ENCODE peak calls at places on chromosomes 2 and 18, in seven cellular contexts. Y is mesendoderm, S is neuronal stem cell, U is H9, M is H1, X is mesenchymal stem cell, Q is trophoblast cell. A is an unnamed sample.

GRCh38 chr2:471560-471959 is 183.7 kb upstream of the ALKAL2 start:
- DNase-seq in Y (no peak), S (no peak), U (no peak), M (no peak), X (no peak), Q (no peak), A (no peak)

GRCh38 chr2:83665894-83666293 is 793.2 kb downstream of the SUCLG1 start:
- DNase-seq in Y (no peak), S (no peak), U (no peak), M (no peak), X (peak), Q (peak), A (peak)

GRCh38 chr2:231167745-231168459 is 30.5 kb upstream of the ARMC9 start:
- DNase-seq in Y (no peak), S (no peak), U (no peak), M (no peak), X (no peak), Q (peak), A (peak)

GRCh38 chr2:204892506-204893255 is 347.4 kb downstream of the PARD3B start:
- DNase-seq in Y (no peak), S (no peak), U (no peak), M (no peak), X (peak), Q (no peak), A (peak)

GRCh38 chr2:2325538-2325937 is 5.5 kb downstream of the MYT1L start:
- DNase-seq in Y (no peak), S (no peak), U (no peak), M (no peak), X (no peak), Q (no peak), A (no peak)

GRCh38 chr2:222919841-222920609 is 59.2 kb downstream of the ACSL3 start:
- DNase-seq in Y (peak), S (no peak), U (no peak), M (no peak), X (peak), Q (no peak), A (peak)

GRCh38 chr2:14960686-14961324 is 328.3 kb downstream of the LRATD1 start:
- DNase-seq in Y (peak), S (no peak), U (no peak), M (no peak), X (no peak), Q (no peak), A (no peak)

GRCh38 chr2:194765723-194766122 is 891.3 kb upstream of the SLC39A10 start:
- DNase-seq in Y (no peak), S (no peak), U (no peak), M (no peak), X (no peak), Q (no peak), A (no peak)

DNA sequence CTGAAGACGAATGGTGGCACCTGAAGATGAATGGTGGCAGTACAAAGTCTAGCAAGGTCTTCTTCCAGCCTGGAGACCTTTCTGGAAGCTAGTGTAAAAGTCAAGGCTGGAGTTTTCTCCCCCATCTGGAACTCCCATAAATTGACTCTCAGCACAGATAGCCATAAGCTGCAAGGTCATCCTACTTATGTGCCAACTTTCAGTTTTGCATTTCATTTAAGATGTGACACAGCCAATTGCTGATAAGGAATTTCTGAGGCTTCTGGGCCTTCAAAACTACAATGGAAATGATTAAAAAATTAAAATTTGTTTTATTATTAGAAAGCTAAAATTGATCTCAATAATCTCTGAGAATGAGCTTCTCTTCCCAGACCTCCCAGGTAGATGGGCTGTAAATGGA is 10.2 kb downstream of the XDH start:
- DNase-seq in Y (no peak), S (no peak), U (no peak), M (no peak), X (no peak), Q (no peak), A (peak)
- H3K23ac ChIP-seq in Y (no peak), S (no peak), U (no peak), M (no peak), X (no peak), Q (no peak), A (no peak)

GRCh38 chr2:229163893-229164292 is 107.2 kb downstream of the PID1 start:
- DNase-seq in Y (no peak), S (no peak), U (no peak), M (no peak), X (no peak), Q (no peak), A (no peak)

GRCh38 chr2:229169751-229170150 is 101.3 kb downstream of the PID1 start:
- DNase-seq in Y (no peak), S (no peak), U (no peak), M (no peak), X (peak), Q (no peak), A (no peak)

GRCh38 chr2:229160180-229160579 is 110.9 kb downstream of the PID1 start:
- DNase-seq in Y (no peak), S (no peak), U (no peak), M (no peak), X (no peak), Q (peak), A (no peak)

GRCh38 chr2:229160984-229161383 is 110.1 kb downstream of the PID1 start:
- DNase-seq in Y (no peak), S (no peak), U (no peak), M (no peak), X (no peak), Q (no peak), A (no peak)

GRCh38 chr2:229164545-229165249 is 106.4 kb downstream of the PID1 start:
- DNase-seq in Y (peak), S (no peak), U (no peak), M (no peak), X (peak), Q (no peak), A (peak)
- H3K23ac ChIP-seq in Y (no peak), S (no peak), U (no peak), M (no peak), X (no peak), Q (no peak), A (no peak)

GRCh38 chr18:73509460-73509859 is 638.2 kb downstream of the FBXO15 start:
- DNase-seq in Y (no peak), S (no peak), U (no peak), M (no peak), X (no peak), Q (no peak), A (peak)
- H3K23ac ChIP-seq in Y (no peak), S (no peak), U (no peak), M (no peak), X (no peak), Q (no peak), A (no peak)

DNA sequence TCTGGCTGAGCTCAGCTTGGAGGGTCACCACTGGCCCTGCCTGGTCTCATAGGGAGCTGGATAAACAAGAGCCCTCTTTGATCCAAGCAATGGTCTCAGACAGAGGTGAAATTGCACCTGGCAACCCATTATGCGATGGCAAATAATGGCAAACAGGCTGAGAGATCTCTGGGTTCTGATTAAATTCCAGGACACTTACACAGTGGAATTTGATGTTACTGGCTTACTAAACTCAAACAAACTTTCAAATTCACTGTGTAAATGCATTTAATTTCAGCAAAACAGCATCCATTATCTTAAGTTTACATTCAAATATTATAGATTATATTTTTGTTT is 19.5 kb upstream of the STAT4 start:
- DNase-seq in Y (peak), S (no peak), U (no peak), M (no peak), X (no peak), Q (peak), A (no peak)
- H3K23ac ChIP-seq in Y (peak), S (no peak), U (no peak), M (no peak), X (no peak), Q (no peak), A (peak)

GRCh38 chr2:64708834-64709233 is 55.1 kb upstream of the SERTAD2 start:
- DNase-seq in Y (no peak), S (no peak), U (no peak), M (no peak), X (no peak), Q (peak), A (no peak)

GRCh38 chr2:64704996-64705395 is 51.3 kb upstream of the SERTAD2 start:
- DNase-seq in Y (no peak), S (no peak), U (no peak), M (no peak), X (no peak), Q (no peak), A (no peak)

GRCh38 chr2:64704161-64704560 is 50.4 kb upstream of the SERTAD2 start:
- DNase-seq in Y (no peak), S (no peak), U (no peak), M (no peak), X (no peak), Q (no peak), A (no peak)

GRCh38 chr2:64711260-64711659 is 57.5 kb upstream of the SERTAD2 start:
- DNase-seq in Y (no peak), S (no peak), U (no peak), M (no peak), X (no peak), Q (no peak), A (no peak)

GRCh38 chr2:64707276-64707675 is 53.6 kb upstream of the SERTAD2 start:
- DNase-seq in Y (no peak), S (no peak), U (no peak), M (no peak), X (no peak), Q (no peak), A (no peak)
- H3K23ac ChIP-seq in Y (no peak), S (no peak), U (no peak), M (no peak), X (no peak), Q (no peak), A (no peak)

GRCh38 chr2:86552889-86553288 is 10.4 kb downstream of the CHMP3 start:
- DNase-seq in Y (no peak), S (no peak), U (no peak), M (no peak), X (no peak), Q (no peak), A (no peak)
- H3K23ac ChIP-seq in Y (no peak), S (no peak), U (no peak), M (no peak), X (no peak), Q (no peak), A (no peak)

GRCh38 chr2:152234277-152234676 is 58.7 kb upstream of the STAM2 start:
- DNase-seq in Y (no peak), S (no peak), U (no peak), M (no peak), X (no peak), Q (peak), A (no peak)
- H3K23ac ChIP-seq in Y (no peak), S (no peak), U (no peak), M (no peak), X (no peak), Q (no peak), A (no peak)

GRCh38 chr2:9539530-9539929 is 16.1 kb downstream of the ADAM17 start:
- DNase-seq in Y (no peak), S (no peak), U (no peak), M (no peak), X (peak), Q (peak), A (peak)

GRCh38 chr2:9535177-9535576 is 20.5 kb downstream of the ADAM17 start:
- DNase-seq in Y (no peak), S (no peak), U (no peak), M (no peak), X (no peak), Q (no peak), A (no peak)

GRCh38 chr2:9536504-9536903 is 19.1 kb downstream of the ADAM17 start:
- DNase-seq in Y (no peak), S (no peak), U (no peak), M (no peak), X (no peak), Q (no peak), A (no peak)

GRCh38 chr2:9533663-9534062 is 22.0 kb downstream of the ADAM17 start:
- DNase-seq in Y (no peak), S (no peak), U (no peak), M (no peak), X (no peak), Q (no peak), A (no peak)

DNA sequence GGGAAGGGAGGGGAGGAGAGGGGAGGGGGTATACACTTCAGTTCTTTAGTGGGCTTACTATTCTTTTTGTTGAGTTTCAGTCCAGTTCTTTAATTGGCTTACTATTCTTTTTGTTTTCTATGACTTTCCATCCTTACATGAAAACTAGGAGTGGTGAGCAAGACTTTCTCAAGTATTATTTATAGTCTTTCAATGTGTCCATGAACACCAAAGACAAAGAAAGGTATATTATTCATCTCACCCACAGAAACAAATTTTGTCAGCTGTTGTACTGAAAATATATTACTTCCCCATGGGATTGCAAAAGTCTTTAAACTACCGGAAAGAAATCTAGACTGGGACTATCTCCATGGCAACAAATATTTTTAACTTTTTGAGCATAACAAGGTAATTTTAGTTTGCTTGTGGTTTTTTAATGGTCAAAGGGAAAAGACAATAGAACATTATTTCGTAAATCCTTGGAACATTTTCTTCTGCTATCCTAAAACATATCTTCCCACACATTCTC is 17.6 kb downstream of the ADAM17 start:
- DNase-seq in Y (no peak), S (no peak), U (no peak), M (no peak), X (peak), Q (peak), A (peak)
- H3K23ac ChIP-seq in Y (no peak), S (no peak), U (no peak), M (no peak), X (no peak), Q (no peak), A (no peak)

A was measured in IMR-90.